ENCODE peak calls at places on chromosome 12, in eight cellular contexts. R, Z, L, W, O, F, M and J are unnamed samples.

GRCh38 chr12:75269209-75269608 is 59.6 kb upstream of the KCNC2 start:
- DNase-seq in R (no peak), Z (no peak), L (no peak), W (no peak), O (no peak), F (no peak), M (no peak), J (no peak)

GRCh38 chr12:16006752-16007151 is 95.6 kb downstream of the DERA start:
- DNase-seq in R (no peak), Z (no peak), L (no peak), W (no peak), O (no peak), F (no peak), M (no peak), J (no peak)

GRCh38 chr12:46490635-46491034 is 118.1 kb upstream of the SLC38A2 start:
- DNase-seq in R (no peak), Z (no peak), L (peak; percentile 16), W (no peak), O (no peak), F (no peak), M (no peak), J (no peak)

GRCh38 chr12:19546611-19547162 is 107.4 kb downstream of the AEBP2 start:
- DNase-seq in R (peak; percentile 38), Z (no peak), L (peak; percentile 45), W (no peak), O (no peak), F (no peak), M (no peak), J (no peak)

GRCh38 chr12:48034835-48035805 is 30.8 kb upstream of the COL2A1 start:
- DNase-seq in R (no peak), Z (no peak), L (no peak), W (no peak), O (no peak), F (no peak), M (no peak), J (no peak)

GRCh38 chr12:46770501-46771183 is 55.2 kb downstream of the SLC38A4 start:
- DNase-seq in R (no peak), Z (no peak), L (peak; percentile 25), W (no peak), O (no peak), F (no peak), M (no peak), J (no peak)

GRCh38 chr12:127107744-127108143 is 1159.2 kb upstream of the TMEM132C start:
- DNase-seq in R (no peak), Z (no peak), L (peak; percentile 12), W (no peak), O (no peak), F (peak; percentile 71), M (no peak), J (no peak)

GRCh38 chr12:124847675-124848074 is 16.0 kb downstream of the SCARB1 start:
- DNase-seq in R (no peak), Z (no peak), L (no peak), W (no peak), O (no peak), F (no peak), M (no peak), J (no peak)

GRCh38 chr12:54936736-54937135 is 47.8 kb downstream of the TESPA1 start:
- DNase-seq in R (no peak), Z (no peak), L (no peak), W (no peak), O (no peak), F (no peak), M (no peak), J (no peak)

GRCh38 chr12:21828779-21829178 is 54.3 kb upstream of the KCNJ8 start:
- DNase-seq in R (peak; percentile 54), Z (no peak), L (no peak), W (peak; percentile 17), O (no peak), F (no peak), M (no peak), J (no peak)